ENCODE peak calls at places on chromosome 2, in nine cellular contexts. V, A, M, S, U, L, H, Z and R are unnamed samples.

GRCh38 chr2:96471772-96472171 is 33.4 kb downstream of the NEURL3 start:
- DNase-seq in V (no peak), A (no peak), M (no peak), S (no peak), U (no peak), L (no peak), H (no peak), Z (no peak), R (no peak)

GRCh38 chr2:152098798-152099654 is at the start of gene CACNB4:
- DNase-seq in V (no peak), A (no peak), M (peak; percentile 18), S (no peak), U (no peak), L (no peak), H (peak; percentile 46), Z (peak; percentile 77), R (peak; percentile 16)

GRCh38 chr2:66890286-66890812 is 455.4 kb downstream of the MEIS1 start:
- DNase-seq in V (no peak), A (peak; percentile 46), M (no peak), S (no peak), U (no peak), L (no peak), H (no peak), Z (no peak), R (peak; percentile 24)

GRCh38 chr2:179059026-179059680 is 9.2 kb upstream of the CCDC141 start:
- DNase-seq in V (no peak), A (no peak), M (no peak), S (no peak), U (peak; percentile 57), L (no peak), H (no peak), Z (no peak), R (no peak)

GRCh38 chr2:9715238-9715637 is 84.4 kb upstream of the YWHAQ start:
- DNase-seq in V (no peak), A (no peak), M (no peak), S (no peak), U (no peak), L (no peak), H (no peak), Z (no peak), R (peak; percentile 32)

GRCh38 chr2:10253596-10254372 is 48.9 kb upstream of the HPCAL1 start:
- DNase-seq in V (no peak), A (no peak), M (peak; percentile 80), S (no peak), U (no peak), L (no peak), H (no peak), Z (no peak), R (no peak)

GRCh38 chr2:109633284-109633961 is 19.3 kb downstream of the SOWAHC start:
- DNase-seq in V (no peak), A (no peak), M (no peak), S (no peak), U (no peak), L (no peak), H (no peak), Z (no peak), R (no peak)

GRCh38 chr2:166285215-166285614 is 90.5 kb downstream of the SCN9A start:
- DNase-seq in V (no peak), A (no peak), M (no peak), S (no peak), U (no peak), L (no peak), H (peak; percentile 12), Z (no peak), R (no peak)

GRCh38 chr2:240278661-240279060 is 138.2 kb upstream of the OTOS start:
- DNase-seq in V (no peak), A (peak; percentile 69), M (no peak), S (no peak), U (no peak), L (no peak), H (peak; percentile 41), Z (no peak), R (no peak)

GRCh38 chr2:53498210-53498609 is 269.4 kb upstream of the CHAC2 start:
- DNase-seq in V (no peak), A (peak; percentile 88), M (no peak), S (no peak), U (no peak), L (no peak), H (peak; percentile 30), Z (no peak), R (no peak)

GRCh38 chr2:176129825-176130152 is 284 bp downstream of the HOXD8 start:
- DNase-seq in V (no peak), A (no peak), M (no peak), S (no peak), U (no peak), L (no peak), H (no peak), Z (no peak), R (no peak)

GRCh38 chr2:185179783-185180182 is 558.8 kb upstream of the FSIP2 start:
- DNase-seq in V (no peak), A (no peak), M (no peak), S (no peak), U (no peak), L (no peak), H (no peak), Z (no peak), R (no peak)

GRCh38 chr2:120958623-120959366 is 223.1 kb downstream of the GLI2 start:
- DNase-seq in V (no peak), A (no peak), M (peak; percentile 62), S (no peak), U (peak; percentile 16), L (no peak), H (peak; percentile 39), Z (peak; percentile 90), R (no peak)

GRCh38 chr2:88190808-88191721 is 20.9 kb downstream of the THNSL2 start:
- DNase-seq in V (peak; percentile 43), A (peak; percentile 23), M (peak; percentile 82), S (no peak), U (peak; percentile 51), L (no peak), H (peak; percentile 49), Z (peak; percentile 86), R (peak; percentile 29)

GRCh38 chr2:96115631-96116423 is 544 bp downstream of the ADRA2B start:
- DNase-seq in V (no peak), A (no peak), M (no peak), S (no peak), U (no peak), L (no peak), H (no peak), Z (peak; percentile 49), R (no peak)

DNA sequence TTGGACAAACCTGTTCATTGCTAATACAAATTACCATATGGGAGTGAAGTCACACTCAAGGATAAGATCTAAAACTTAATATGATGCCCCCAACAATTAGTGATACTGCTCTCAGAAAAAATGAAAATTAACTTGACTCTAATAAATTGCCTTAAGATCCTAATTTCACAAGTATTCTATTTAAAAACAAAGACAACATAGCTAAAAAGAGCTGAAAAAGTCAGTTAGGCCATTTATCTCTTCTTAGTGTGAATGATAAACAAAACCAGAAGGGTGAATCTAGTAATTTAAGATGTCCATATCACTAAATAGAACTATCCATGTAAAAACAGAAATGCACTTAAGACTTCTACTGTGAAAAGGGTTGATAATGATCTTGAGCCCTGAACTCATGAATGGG is 53.4 kb downstream of the FN1 start:
- DNase-seq in V (no peak), A (no peak), M (no peak), S (no peak), U (no peak), L (no peak), H (no peak), Z (no peak), R (no peak)
- H4K20me1 ChIP-seq in V (no peaks in the 10 kb centered on the region), A (peaks cover 21% of the 10 kb centered on the region), M (no peaks in the 10 kb centered on the region), S (no peaks in the 10 kb centered on the region), U (no peaks in the 10 kb centered on the region), L (no peaks in the 10 kb centered on the region), H (peaks cover 18% of the 10 kb centered on the region), Z (peaks cover 8% of the 10 kb centered on the region), R (no peaks in the 10 kb centered on the region)

DNA sequence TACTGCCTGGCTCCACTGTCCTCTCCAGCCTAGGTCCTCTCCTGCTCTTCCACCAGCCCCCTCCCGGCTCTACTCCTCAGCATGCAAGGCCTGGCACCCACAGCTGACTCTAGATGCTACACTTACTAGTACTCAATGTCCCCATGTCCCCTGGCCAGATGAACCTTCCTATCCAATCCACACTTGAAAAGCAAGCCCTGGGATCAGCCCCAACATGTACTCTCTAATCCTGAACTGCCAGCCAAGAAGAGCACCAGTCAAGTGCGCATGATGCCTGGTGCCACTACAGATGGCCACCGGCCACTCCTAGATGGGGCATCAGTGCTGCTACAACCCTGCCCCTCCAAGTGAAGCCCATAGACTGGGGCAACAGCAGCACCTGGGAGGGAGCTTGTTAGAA is 168.2 kb downstream of the STK39 start:
- DNase-seq in V (no peak), A (no peak), M (no peak), S (no peak), U (no peak), L (no peak), H (no peak), Z (no peak), R (no peak)
- H4K20me1 ChIP-seq in V (no peaks in the 10 kb centered on the region), A (no peaks in the 10 kb centered on the region), M (no peaks in the 10 kb centered on the region), S (no peaks in the 10 kb centered on the region), U (no peaks in the 10 kb centered on the region), L (no peaks in the 10 kb centered on the region), H (no peaks in the 10 kb centered on the region), Z (no peaks in the 10 kb centered on the region), R (no peaks in the 10 kb centered on the region)

DNA sequence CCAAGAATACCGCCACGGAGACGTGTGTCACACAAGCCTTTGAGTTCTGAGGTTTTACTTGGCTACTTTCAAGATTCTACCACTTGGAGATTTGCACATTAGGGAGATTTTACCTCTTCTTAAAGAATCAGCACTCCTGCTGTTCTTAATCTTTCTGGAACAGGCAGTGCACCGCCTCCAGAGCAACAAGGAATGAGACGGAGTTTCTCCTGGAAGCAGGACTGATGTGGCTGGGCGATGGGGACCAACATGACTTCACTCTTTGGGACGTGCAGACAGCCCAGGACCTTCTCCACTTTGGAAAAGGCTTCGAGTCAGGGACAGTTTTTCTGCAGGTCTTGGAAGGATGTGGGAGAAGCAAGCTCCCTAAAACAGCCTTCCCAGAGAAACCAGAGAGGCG is 255.2 kb downstream of the HDAC4 start:
- DNase-seq in V (no peak), A (no peak), M (no peak), S (no peak), U (no peak), L (no peak), H (no peak), Z (no peak), R (no peak)
- H4K20me1 ChIP-seq in V (no peaks in the 10 kb centered on the region), A (peaks cover 3% of the 10 kb centered on the region), M (peaks cover 7% of the 10 kb centered on the region), S (no peaks in the 10 kb centered on the region), U (no peaks in the 10 kb centered on the region), L (no peaks in the 10 kb centered on the region), H (no peaks in the 10 kb centered on the region), Z (peaks cover 4% of the 10 kb centered on the region), R (no peaks in the 10 kb centered on the region)

GRCh38 chr2:217988014-217988839 is 14.6 kb downstream of the TNS1 start:
- DNase-seq in V (peak; percentile 90), A (peak; percentile 68), M (peak; percentile 70), S (no peak), U (peak; percentile 58), L (no peak), H (peak; percentile 82), Z (peak; percentile 95), R (peak; percentile 69)

GRCh38 chr2:217983276-217984233 is 19.2 kb downstream of the TNS1 start:
- DNase-seq in V (no peak), A (no peak), M (no peak), S (no peak), U (no peak), L (no peak), H (no peak), Z (no peak), R (peak; percentile 51)

GRCh38 chr2:217988840-217989204 is 14.0 kb downstream of the TNS1 start:
- DNase-seq in V (peak; percentile 53), A (no peak), M (no peak), S (no peak), U (no peak), L (no peak), H (peak; percentile 60), Z (peak; percentile 52), R (no peak)

GRCh38 chr2:217987391-217987790 is 15.4 kb downstream of the TNS1 start:
- DNase-seq in V (no peak), A (no peak), M (no peak), S (no peak), U (no peak), L (no peak), H (no peak), Z (no peak), R (no peak)

GRCh38 chr2:217986256-217986961 is 16.4 kb downstream of the TNS1 start:
- DNase-seq in V (no peak), A (no peak), M (no peak), S (no peak), U (no peak), L (no peak), H (no peak), Z (no peak), R (no peak)
- H4K20me1 ChIP-seq in V (no peaks in the 10 kb centered on the region), A (peaks cover 38% of the 10 kb centered on the region), M (peaks cover 4% of the 10 kb centered on the region), S (peaks cover 2% of the 10 kb centered on the region), U (no peaks in the 10 kb centered on the region), L (peaks cover 7% of the 10 kb centered on the region), H (peaks cover 5% of the 10 kb centered on the region), Z (no peaks in the 10 kb centered on the region), R (no peaks in the 10 kb centered on the region)